ENCODE peak calls at places on chromosomes 6 and 20, in nine cellular contexts. One of them, this sample, is unnamed.
A peak's percentile ranks its signal among the peaks of the same experiment; 100 is the strongest.

GRCh38 chr20:20375862-20376261 is 8.0 kb downstream of the INSM1 start:
- DNase-seq in spleen: no peak
- DNase-seq in suprapubic skin: no peak
- DNase-seq in heart left ventricle: no peak
- DNase-seq in IMR-90: no peak
- DNase-seq in endothelial cell of umbilical vein: no peak
- DNase-seq in stomach: no peak
- DNase-seq in A549: no peak
- DNase-seq in tibial nerve: no peak
- DNase-seq in this sample: no peak

GRCh38 chr6:121260651-121261102 is 73.6 kb downstream of the TBC1D32 start:
- DNase-seq in A549: no peak
- DNase-seq in suprapubic skin: no peak
- DNase-seq in spleen: peak; percentile 62
- DNase-seq in tibial nerve: no peak
- DNase-seq in IMR-90: peak; percentile 35
- DNase-seq in stomach: no peak
- DNase-seq in heart left ventricle: peak; percentile 79
- DNase-seq in endothelial cell of umbilical vein: peak; percentile 26
- DNase-seq in this sample: no peak

GRCh38 chr20:35618372-35619131 is 2.9 kb downstream of the SPAG4 start:
- DNase-seq in tibial nerve: no peak
- DNase-seq in A549: no peak
- DNase-seq in heart left ventricle: peak; percentile 39
- DNase-seq in IMR-90: peak; percentile 23
- DNase-seq in suprapubic skin: no peak
- DNase-seq in spleen: peak; percentile 84
- DNase-seq in stomach: no peak
- DNase-seq in endothelial cell of umbilical vein: peak; percentile 31
- DNase-seq in this sample: no peak

GRCh38 chr6:27383011-27383410 is 5.5 kb upstream of the ZNF391 start:
- DNase-seq in suprapubic skin: no peak
- DNase-seq in heart left ventricle: no peak
- DNase-seq in tibial nerve: no peak
- DNase-seq in IMR-90: no peak
- DNase-seq in stomach: no peak
- DNase-seq in endothelial cell of umbilical vein: no peak
- DNase-seq in spleen: no peak
- DNase-seq in A549: no peak
- DNase-seq in this sample: no peak

GRCh38 chr6:146670161-146670560 is 71.4 kb downstream of the ADGB start:
- DNase-seq in IMR-90: peak; percentile 5
- DNase-seq in suprapubic skin: no peak
- DNase-seq in A549: no peak
- DNase-seq in stomach: no peak
- DNase-seq in spleen: no peak
- DNase-seq in endothelial cell of umbilical vein: no peak
- DNase-seq in heart left ventricle: no peak
- DNase-seq in tibial nerve: no peak
- DNase-seq in this sample: no peak

GRCh38 chr6:108737594-108738546 is 110.4 kb upstream of the ARMC2 start:
- DNase-seq in stomach: peak; percentile 48
- DNase-seq in suprapubic skin: no peak
- DNase-seq in heart left ventricle: peak; percentile 77
- DNase-seq in tibial nerve: no peak
- DNase-seq in spleen: no peak
- DNase-seq in A549: peak; percentile 59
- DNase-seq in IMR-90: peak; percentile 99
- DNase-seq in endothelial cell of umbilical vein: peak; percentile 82
- DNase-seq in this sample: peak; percentile 23

GRCh38 chr6:89217308-89217999 is at the start of gene GABRR1:
- DNase-seq in endothelial cell of umbilical vein: no peak
- DNase-seq in heart left ventricle: no peak
- DNase-seq in A549: no peak
- DNase-seq in IMR-90: no peak
- DNase-seq in stomach: no peak
- DNase-seq in spleen: no peak
- DNase-seq in suprapubic skin: no peak
- DNase-seq in tibial nerve: no peak
- DNase-seq in this sample: no peak

GRCh38 chr6:30061766-30062458 is 847 bp downstream of the POLR1H start:
- DNase-seq in suprapubic skin: no peak
- DNase-seq in heart left ventricle: no peak
- DNase-seq in A549: no peak
- DNase-seq in stomach: peak; percentile 28
- DNase-seq in spleen: no peak
- DNase-seq in IMR-90: peak; percentile 17
- DNase-seq in endothelial cell of umbilical vein: no peak
- DNase-seq in tibial nerve: no peak
- DNase-seq in this sample: peak; percentile 45

GRCh38 chr6:39753745-39754084 is 28.5 kb upstream of the KIF6 start:
- DNase-seq in suprapubic skin: no peak
- DNase-seq in heart left ventricle: no peak
- DNase-seq in A549: no peak
- DNase-seq in tibial nerve: no peak
- DNase-seq in endothelial cell of umbilical vein: no peak
- DNase-seq in IMR-90: no peak
- DNase-seq in spleen: no peak
- DNase-seq in stomach: no peak
- DNase-seq in this sample: no peak

GRCh38 chr20:37562695-37563480 is 35.2 kb upstream of the BLCAP start:
- DNase-seq in heart left ventricle: no peak
- DNase-seq in tibial nerve: no peak
- DNase-seq in spleen: no peak
- DNase-seq in stomach: no peak
- DNase-seq in A549: no peak
- DNase-seq in IMR-90: no peak
- DNase-seq in suprapubic skin: peak; percentile 20
- DNase-seq in endothelial cell of umbilical vein: no peak
- DNase-seq in this sample: peak; percentile 5

GRCh38 chr6:55319961-55320690 is 7.1 kb upstream of the GFRAL start:
- DNase-seq in IMR-90: no peak
- DNase-seq in spleen: no peak
- DNase-seq in stomach: no peak
- DNase-seq in tibial nerve: no peak
- DNase-seq in heart left ventricle: no peak
- DNase-seq in suprapubic skin: no peak
- DNase-seq in A549: no peak
- DNase-seq in endothelial cell of umbilical vein: no peak
- DNase-seq in this sample: no peak

GRCh38 chr20:54028276-54029011 is 42.0 kb downstream of the BCAS1 start:
- DNase-seq in stomach: no peak
- DNase-seq in endothelial cell of umbilical vein: no peak
- DNase-seq in spleen: no peak
- DNase-seq in heart left ventricle: no peak
- DNase-seq in IMR-90: no peak
- DNase-seq in A549: no peak
- DNase-seq in tibial nerve: no peak
- DNase-seq in suprapubic skin: no peak
- DNase-seq in this sample: no peak

GRCh38 chr6:28368522-28368921 is 18.8 kb downstream of the ZKSCAN3 start:
- DNase-seq in stomach: no peak
- DNase-seq in A549: no peak
- DNase-seq in endothelial cell of umbilical vein: no peak
- DNase-seq in IMR-90: no peak
- DNase-seq in heart left ventricle: no peak
- DNase-seq in tibial nerve: no peak
- DNase-seq in suprapubic skin: no peak
- DNase-seq in spleen: no peak
- DNase-seq in this sample: no peak

GRCh38 chr6:166656269-166657206 is 29.5 kb upstream of the RPS6KA2 start:
- DNase-seq in heart left ventricle: no peak
- DNase-seq in suprapubic skin: no peak
- DNase-seq in IMR-90: peak; percentile 58
- DNase-seq in spleen: no peak
- DNase-seq in endothelial cell of umbilical vein: no peak
- DNase-seq in tibial nerve: no peak
- DNase-seq in stomach: no peak
- DNase-seq in A549: no peak
- DNase-seq in this sample: no peak

DNA sequence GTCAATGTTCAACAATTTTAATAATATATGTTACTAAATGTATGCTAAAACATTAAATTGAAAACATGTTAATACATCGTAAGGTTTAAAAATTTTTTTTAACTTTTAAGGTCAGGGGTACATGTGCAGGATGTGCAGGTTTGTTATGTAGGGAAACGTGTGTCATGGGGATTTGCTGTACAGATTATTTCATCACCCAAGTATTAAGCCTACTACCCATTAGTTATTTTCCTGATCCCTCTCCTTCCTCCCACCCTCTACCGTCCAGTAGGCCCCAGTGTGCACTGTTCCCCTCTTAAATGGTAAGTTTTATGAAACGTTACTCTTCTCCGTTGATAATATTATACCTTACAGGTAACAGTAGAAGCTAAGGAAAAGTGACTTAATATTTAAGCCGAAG is 15.8 kb downstream of the PDE7B start:
- DNase-seq in spleen: no peak
- DNase-seq in A549: no peak
- DNase-seq in IMR-90: no peak
- DNase-seq in suprapubic skin: no peak
- DNase-seq in heart left ventricle: no peak
- DNase-seq in stomach: no peak
- DNase-seq in endothelial cell of umbilical vein: no peak
- DNase-seq in tibial nerve: no peak
- DNase-seq in this sample: no peak
- TF ChIP-seq POLR2A in spleen: no peak
- TF ChIP-seq POLR2A in A549: no peak
- TF ChIP-seq POLR2A in IMR-90: no peak
- TF ChIP-seq POLR2A in suprapubic skin: no peak
- TF ChIP-seq POLR2A in heart left ventricle: no peak
- TF ChIP-seq POLR2A in stomach: no peak
- TF ChIP-seq POLR2A in endothelial cell of umbilical vein: no peak
- TF ChIP-seq POLR2A in tibial nerve: no peak
- TF ChIP-seq POLR2A in this sample: no peak

DNA sequence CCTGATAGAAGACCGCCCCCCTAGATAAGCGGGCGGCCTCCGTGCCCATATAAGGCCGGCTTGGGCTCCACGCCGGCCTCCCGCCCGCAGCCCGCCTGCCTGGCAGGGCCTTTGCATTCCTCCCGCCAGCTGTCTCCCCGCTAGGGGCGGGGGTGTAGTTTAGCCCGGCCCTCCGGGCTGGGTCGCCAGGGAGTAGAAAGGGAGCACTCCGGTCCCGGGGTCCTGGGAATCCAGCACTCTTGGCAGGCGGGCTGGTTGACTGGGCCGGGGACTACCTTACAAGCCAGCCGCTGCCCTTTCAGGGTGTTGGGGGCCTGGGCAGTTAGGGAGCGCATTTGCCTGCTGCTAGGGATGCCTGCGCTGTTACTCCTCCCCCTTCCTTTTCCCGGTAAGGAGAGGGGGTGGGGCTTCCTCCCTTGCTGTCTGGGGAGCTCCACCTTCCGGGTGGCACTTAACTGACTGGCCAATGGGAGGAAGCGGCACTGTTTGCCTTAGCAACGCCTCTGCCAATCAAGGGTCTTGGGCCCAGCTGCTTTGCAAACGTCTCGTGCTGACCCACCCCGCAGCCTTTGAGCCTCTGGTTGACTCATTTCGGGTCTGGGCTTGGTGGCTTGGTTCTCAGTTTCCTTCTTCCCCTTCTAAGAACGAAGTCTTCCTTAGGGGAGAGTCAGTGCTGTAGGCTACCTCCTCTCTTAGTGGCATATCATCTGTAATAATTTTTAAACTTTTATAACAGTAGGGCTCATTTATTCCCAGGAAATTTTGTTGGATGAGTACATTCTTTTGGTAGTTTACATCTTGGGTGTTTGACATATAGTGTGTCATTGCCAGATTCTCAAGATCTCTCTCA is 3.4 kb downstream of the SRF start:
- DNase-seq in endothelial cell of umbilical vein: peak; percentile 99
- DNase-seq in tibial nerve: peak; percentile 93
- DNase-seq in IMR-90: peak; percentile 99
- DNase-seq in spleen: peak; percentile 98
- DNase-seq in stomach: peak; percentile 97
- DNase-seq in heart left ventricle: peak; percentile 99
- DNase-seq in suprapubic skin: peak; percentile 99
- DNase-seq in A549: peak; percentile 96
- DNase-seq in this sample: peak; percentile 99
- TF ChIP-seq CTCF in endothelial cell of umbilical vein: peak; percentile 28
- TF ChIP-seq CTCF in tibial nerve: no peak
- TF ChIP-seq CTCF in IMR-90: no peak
- TF ChIP-seq CTCF in spleen: no peak
- TF ChIP-seq CTCF in stomach: no peak
- TF ChIP-seq CTCF in heart left ventricle: peak; percentile 43
- TF ChIP-seq CTCF in suprapubic skin: no peak
- TF ChIP-seq CTCF in A549: no peak
- TF ChIP-seq CTCF in this sample: peak; percentile 39

GRCh38 chr20:59880198-59880597 is 53.2 kb downstream of the SYCP2 start:
- DNase-seq in heart left ventricle: no peak
- DNase-seq in tibial nerve: no peak
- DNase-seq in stomach: no peak
- DNase-seq in endothelial cell of umbilical vein: no peak
- DNase-seq in suprapubic skin: no peak
- DNase-seq in spleen: no peak
- DNase-seq in IMR-90: no peak
- DNase-seq in A549: no peak
- DNase-seq in this sample: no peak
- H3K27ac ChIP-seq in heart left ventricle: no peak overlapping the region
- H3K27ac ChIP-seq in tibial nerve: no peak overlapping the region
- H3K27ac ChIP-seq in stomach: no peak overlapping the region
- H3K27ac ChIP-seq in endothelial cell of umbilical vein: no peak overlapping the region
- H3K27ac ChIP-seq in suprapubic skin: no peak overlapping the region
- H3K27ac ChIP-seq in spleen: no peak overlapping the region
- H3K27ac ChIP-seq in IMR-90: no peak overlapping the region
- H3K27ac ChIP-seq in A549: no peak overlapping the region
- H3K27ac ChIP-seq in this sample: no peak overlapping the region

DNA sequence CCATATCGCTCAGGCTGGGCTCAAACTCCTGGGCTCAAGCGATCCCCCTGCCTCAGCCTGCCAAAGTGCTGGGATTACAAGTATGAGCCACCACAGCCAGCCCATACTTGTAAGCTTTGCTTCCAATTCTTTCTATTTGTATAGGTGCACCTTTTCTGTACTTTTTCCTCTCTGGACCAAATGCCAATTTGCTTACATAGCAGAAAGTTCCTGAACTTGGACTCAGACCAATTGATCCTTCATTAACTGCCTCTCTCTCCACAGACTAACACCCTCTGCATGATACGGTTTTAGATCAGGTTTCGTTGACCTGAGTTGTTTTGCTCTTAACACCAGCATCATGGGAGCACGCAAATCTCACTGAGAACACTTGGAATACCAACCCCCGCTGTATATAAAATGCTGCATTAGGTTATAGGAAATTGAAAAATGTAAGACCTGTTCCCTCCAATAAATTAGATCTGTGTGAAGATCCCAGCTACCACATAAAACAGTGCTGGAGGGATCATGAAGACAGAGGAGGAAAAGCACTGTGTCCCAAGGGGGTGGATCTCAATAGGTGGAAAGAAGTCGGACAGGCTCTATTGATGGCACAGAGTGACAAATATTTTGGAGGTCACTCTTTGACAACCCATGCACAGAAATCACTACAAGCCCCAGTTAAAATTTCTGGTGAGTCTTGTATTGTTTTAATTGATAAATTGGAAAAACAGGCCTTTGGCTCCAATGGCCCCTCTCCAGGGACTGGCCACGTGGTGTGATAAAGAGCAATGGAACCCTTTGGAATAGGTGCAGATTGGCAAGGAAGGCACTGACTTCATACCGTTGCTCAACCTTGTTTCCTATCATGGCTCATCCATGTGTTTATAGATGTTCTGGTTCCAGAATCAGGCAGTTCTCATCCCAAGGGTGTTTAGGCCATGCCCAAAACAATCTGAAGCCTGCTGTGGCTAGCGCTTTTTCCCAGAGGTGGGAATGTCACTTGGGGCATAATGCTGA is 51.2 kb downstream of the ISM1 start:
- DNase-seq in suprapubic skin: no peak
- DNase-seq in IMR-90: no peak
- DNase-seq in stomach: no peak
- DNase-seq in heart left ventricle: no peak
- DNase-seq in tibial nerve: no peak
- DNase-seq in A549: no peak
- DNase-seq in endothelial cell of umbilical vein: no peak
- DNase-seq in spleen: no peak
- DNase-seq in this sample: no peak
- TF ChIP-seq POLR2A in suprapubic skin: no peak
- TF ChIP-seq POLR2A in IMR-90: no peak
- TF ChIP-seq POLR2A in stomach: no peak
- TF ChIP-seq POLR2A in heart left ventricle: no peak
- TF ChIP-seq POLR2A in tibial nerve: no peak
- TF ChIP-seq POLR2A in A549: no peak
- TF ChIP-seq POLR2A in endothelial cell of umbilical vein: no peak
- TF ChIP-seq POLR2A in spleen: no peak
- TF ChIP-seq POLR2A in this sample: no peak

This sample was measured in Peyer's patch.